ENCODE peak calls at places on chromosomes 11 and 22, in four cellular contexts. B is GM23248, R is germinal center, I is pulmonary artery endothelial cell. H is an unnamed sample.

GRCh38 chr22:31610611-31611010 is 51.4 kb downstream of the PISD start:
- DNase-seq in B (no peak), R (no peak), I (no peak), H (no peak)

GRCh38 chr22:29503811-29504372 is 23.9 kb downstream of the NEFH start:
- DNase-seq in B (peak; percentile 82), R (no peak), I (no peak), H (no peak)

GRCh38 chr11:112219476-112220232 is 6.6 kb upstream of the PTS start:
- DNase-seq in B (peak; percentile 76), R (peak; percentile 61), I (peak; percentile 58), H (peak; percentile 12)

GRCh38 chr11:86559311-86559945 is 113.0 kb downstream of the ME3 start:
- DNase-seq in B (peak; percentile 79), R (no peak), I (peak; percentile 75), H (no peak)

GRCh38 chr11:72726266-72727220 is 25.7 kb downstream of the ARAP1 start:
- DNase-seq in B (no peak), R (no peak), I (no peak), H (no peak)

GRCh38 chr11:13834463-13834862 is 128.1 kb upstream of the SPON1 start:
- DNase-seq in B (no peak), R (peak; percentile 15), I (no peak), H (no peak)

GRCh38 chr11:121841487-121842167 is 274.4 kb downstream of the BLID start:
- DNase-seq in B (peak; percentile 69), R (no peak), I (peak; percentile 57), H (no peak)

GRCh38 chr22:46150615-46151423 is 493 bp downstream of the PPARA start:
- DNase-seq in B (peak; percentile 55), R (peak; percentile 56), I (no peak), H (peak; percentile 25)

GRCh38 chr22:40179535-40179934 is 1.8 kb downstream of the TNRC6B start:
- DNase-seq in B (peak; percentile 35), R (no peak), I (no peak), H (no peak)

GRCh38 chr11:61325649-61326414 is 7.1 kb downstream of the DDB1 start:
- DNase-seq in B (no peak), R (no peak), I (no peak), H (no peak)

GRCh38 chr11:1181420-1181819 is 23.7 kb downstream of the MUC5AC start:
- DNase-seq in B (no peak), R (no peak), I (no peak), H (no peak)

GRCh38 chr22:38736257-38736570 is 19.6 kb downstream of the SUN2 start:
- DNase-seq in B (no peak), R (no peak), I (no peak), H (no peak)

GRCh38 chr11:63710476-63711217 is 29.3 kb downstream of the RTN3 start:
- DNase-seq in B (peak; percentile 84), R (no peak), I (no peak), H (no peak)

GRCh38 chr22:36028646-36029405 is at the start of gene RBFOX2:
- DNase-seq in B (peak; percentile 97), R (peak; percentile 82), I (peak; percentile 81), H (peak; percentile 45)

GRCh38 chr11:98625526-98625925 is 395.2 kb upstream of the CNTN5 start:
- DNase-seq in B (no peak), R (no peak), I (no peak), H (no peak)

GRCh38 chr11:129440028-129440630 is 64.5 kb downstream of the BARX2 start:
- DNase-seq in B (peak; percentile 5), R (no peak), I (no peak), H (no peak)

GRCh38 chr22:42892571-42893316 is 35.7 kb upstream of the ARFGAP3 start:
- DNase-seq in B (no peak), R (no peak), I (no peak), H (no peak)

GRCh38 chr11:79263001-79263400 is 177.8 kb downstream of the TENM4 start:
- DNase-seq in B (no peak), R (no peak), I (no peak), H (no peak)

H was measured in T follicular helper cell.